ENCODE peak calls at places on chromosomes 2 and 18, in six cellular contexts. O, D, G, S, M and V are unnamed samples.
A peak's percentile ranks its signal among the peaks of the same experiment; 100 is the strongest.

GRCh38 chr2:166000401-166000800 is 46.8 kb upstream of the TTC21B start:
- DNase-seq in O (no peak), D (no peak), G (no peak), S (no peak), M (no peak), V (no peak)

GRCh38 chr2:216082805-216083204 is 1.1 kb downstream of the TMEM169 start:
- DNase-seq in O (no peak), D (no peak), G (no peak), S (no peak), M (no peak), V (no peak)

GRCh38 chr2:204669386-204669785 is 124.1 kb downstream of the PARD3B start:
- DNase-seq in O (no peak), D (no peak), G (no peak), S (no peak), M (no peak), V (no peak)

GRCh38 chr2:163155925-163156324 is 317.4 kb upstream of the KCNH7 start:
- DNase-seq in O (no peak), D (no peak), G (no peak), S (no peak), M (no peak), V (no peak)

GRCh38 chr2:180058993-180059392 is 51.9 kb upstream of the CWC22 start:
- DNase-seq in O (no peak), D (no peak), G (no peak), S (no peak), M (no peak), V (no peak)

GRCh38 chr2:235070063-235070706 is 118.4 kb downstream of the SH3BP4 start:
- DNase-seq in O (no peak), D (no peak), G (no peak), S (no peak), M (no peak), V (no peak)

GRCh38 chr2:71685073-71685848 is 231.9 kb downstream of the DYSF start:
- DNase-seq in O (no peak), D (peak; percentile 58), G (no peak), S (no peak), M (no peak), V (peak; percentile 37)

GRCh38 chr2:18251486-18251885 is 309.0 kb downstream of the RDH14 start:
- DNase-seq in O (no peak), D (no peak), G (no peak), S (no peak), M (no peak), V (no peak)

GRCh38 chr2:12928197-12928596 is 211.5 kb downstream of the TRIB2 start:
- DNase-seq in O (peak; percentile 81), D (no peak), G (no peak), S (no peak), M (no peak), V (no peak)

GRCh38 chr2:113278073-113278811 is 479 bp downstream of the PAX8 start:
- DNase-seq in O (no peak), D (no peak), G (no peak), S (no peak), M (no peak), V (no peak)

GRCh38 chr2:156602552-156602933 is 166.4 kb downstream of the GPD2 start:
- DNase-seq in O (no peak), D (no peak), G (no peak), S (no peak), M (no peak), V (no peak)

GRCh38 chr2:101897301-101897700 is 94.5 kb upstream of the IL1R2 start:
- DNase-seq in O (no peak), D (no peak), G (no peak), S (no peak), M (no peak), V (no peak)

GRCh38 chr18:21167641-21168372 is 56.2 kb upstream of the ROCK1 start:
- DNase-seq in O (no peak), D (no peak), G (no peak), S (no peak), M (no peak), V (no peak)

GRCh38 chr2:10048501-10049171 is 5.3 kb downstream of the KLF11 start:
- DNase-seq in O (peak; percentile 27), D (peak; percentile 72), G (no peak), S (no peak), M (peak; percentile 51), V (peak; percentile 72)

GRCh38 chr2:134461511-134461910 is 207.6 kb downstream of the MGAT5 start:
- DNase-seq in O (peak; percentile 4), D (no peak), G (no peak), S (no peak), M (no peak), V (no peak)

GRCh38 chr2:134425723-134426496 is 172.0 kb downstream of the MGAT5 start:
- DNase-seq in O (no peak), D (no peak), G (no peak), S (no peak), M (no peak), V (no peak)

GRCh38 chr2:96207073-96207777 is 1.4 kb downstream of the STARD7 start:
- DNase-seq in O (no peak), D (no peak), G (no peak), S (no peak), M (no peak), V (no peak)

GRCh38 chr18:79917351-79918088 is 33.9 kb downstream of the SLC66A2 start:
- DNase-seq in O (no peak), D (peak; percentile 68), G (no peak), S (peak; percentile 33), M (no peak), V (peak; percentile 61)

DNA sequence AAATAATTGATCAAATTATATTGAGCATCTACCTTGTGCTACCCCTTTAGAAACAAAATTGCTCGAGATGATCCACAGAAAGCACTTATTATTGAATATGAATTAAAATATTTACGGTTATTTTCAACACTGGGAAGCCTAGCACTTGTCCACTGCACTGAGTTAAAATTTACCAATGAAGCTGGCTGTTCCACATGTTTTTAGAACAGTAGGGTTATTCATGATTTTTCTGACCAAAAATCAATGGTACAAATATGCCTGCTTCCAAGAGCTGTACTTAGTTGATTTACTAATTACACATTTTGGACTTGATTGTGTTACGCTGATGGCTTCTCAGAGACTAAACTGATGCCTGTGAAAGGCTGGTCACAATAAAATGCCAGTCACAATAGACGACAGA is 39.4 kb downstream of the HDHD2 start:
- DNase-seq in O (no peak), D (no peak), G (no peak), S (no peak), M (no peak), V (no peak)
- H3K4me3 ChIP-seq in O (no peak overlapping the region), D (no peak overlapping the region), G (no peak overlapping the region), S (no peak overlapping the region), M (no peak overlapping the region), V (no peak overlapping the region)

GRCh38 chr2:44459754-44460153 is 98.0 kb downstream of the CAMKMT start:
- DNase-seq in O (no peak), D (no peak), G (no peak), S (no peak), M (no peak), V (no peak)
- H3K4me3 ChIP-seq in O (no peak overlapping the region), D (no peak overlapping the region), G (no peak overlapping the region), S (no peak overlapping the region), M (no peak overlapping the region), V (no peak overlapping the region)

DNA sequence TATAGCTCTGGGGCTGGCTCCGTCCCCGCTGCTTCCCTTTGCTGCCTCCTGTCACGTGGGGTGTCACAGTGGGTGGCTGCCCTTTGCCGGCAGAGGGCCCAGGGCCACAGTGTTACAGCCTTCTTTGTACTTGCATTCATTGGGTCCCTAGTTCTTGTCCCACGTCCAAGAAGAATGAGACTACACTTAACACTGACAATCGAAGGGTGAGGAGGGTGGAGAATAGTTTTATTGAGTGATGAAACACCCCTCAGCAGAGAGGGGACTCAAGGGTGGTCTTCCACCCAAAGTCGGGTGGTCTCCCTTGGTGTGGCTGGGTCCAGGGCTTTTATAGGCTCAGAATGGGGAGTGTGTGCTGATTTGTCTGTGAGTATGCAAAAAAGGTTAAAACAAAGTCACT is 1.9 kb downstream of the ATG4B start:
- DNase-seq in O (no peak), D (no peak), G (no peak), S (no peak), M (no peak), V (no peak)
- H3K4me3 ChIP-seq in O (no peak overlapping the region), D (no peak overlapping the region), G (no peak overlapping the region), S (no peak overlapping the region), M (peak overlapping the region; percentile 91), V (no peak overlapping the region)

GRCh38 chr2:69914235-69915049 is 467 bp upstream of the MXD1 start:
- DNase-seq in O (peak; percentile 100), D (peak; percentile 100), G (peak; percentile 100), S (peak; percentile 100), M (peak; percentile 100), V (peak; percentile 100)

GRCh38 chr2:69917854-69918253 is 2.9 kb downstream of the MXD1 start:
- DNase-seq in O (peak; percentile 74), D (no peak), G (no peak), S (no peak), M (no peak), V (no peak)

GRCh38 chr2:69918391-69918790 is 3.5 kb downstream of the MXD1 start:
- DNase-seq in O (no peak), D (no peak), G (no peak), S (no peak), M (no peak), V (no peak)

GRCh38 chr2:69915050-69915945 is at the start of gene MXD1:
- DNase-seq in O (no peak), D (peak; percentile 91), G (no peak), S (no peak), M (no peak), V (no peak)

GRCh38 chr2:69916151-69916550 is 1.2 kb downstream of the MXD1 start:
- DNase-seq in O (no peak), D (no peak), G (no peak), S (no peak), M (no peak), V (no peak)
- H3K4me3 ChIP-seq in O (peak overlapping the region; percentile 81), D (peak overlapping the region; percentile 73), G (peak overlapping the region; percentile 81), S (no peak overlapping the region), M (peak overlapping the region; percentile 62), V (peak overlapping the region; percentile 66)

DNA sequence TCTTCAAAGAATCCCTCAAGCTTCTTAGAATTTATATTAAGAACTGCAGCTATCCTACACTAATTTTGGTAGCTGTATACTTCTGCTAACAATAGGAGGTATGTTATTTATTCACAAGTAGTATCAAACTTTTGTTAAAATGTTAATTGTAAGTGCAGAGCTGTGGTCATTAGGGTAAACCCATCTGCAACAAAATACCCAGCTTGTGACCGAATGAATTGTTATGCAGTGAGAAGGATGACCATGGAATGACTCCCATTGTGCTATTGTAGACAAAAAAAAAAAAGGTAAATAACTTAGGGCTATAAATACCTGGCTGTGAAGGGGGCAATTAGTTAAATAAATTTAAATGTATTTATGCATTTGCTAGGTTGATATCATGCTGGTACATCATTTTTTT is 186.1 kb downstream of the ADCYAP1 start:
- DNase-seq in O (no peak), D (no peak), G (no peak), S (no peak), M (no peak), V (no peak)
- H3K4me3 ChIP-seq in O (no peak overlapping the region), D (no peak overlapping the region), G (no peak overlapping the region), S (no peak overlapping the region), M (no peak overlapping the region), V (no peak overlapping the region)

GRCh38 chr2:105076121-105076520 is 38.3 kb downstream of the MRPS9 start:
- DNase-seq in O (no peak), D (no peak), G (no peak), S (no peak), M (no peak), V (no peak)
- H3K4me3 ChIP-seq in O (no peak overlapping the region), D (no peak overlapping the region), G (no peak overlapping the region), S (no peak overlapping the region), M (no peak overlapping the region), V (no peak overlapping the region)

GRCh38 chr2:150403457-150403856 is 84.0 kb downstream of the RND3 start:
- DNase-seq in O (no peak), D (no peak), G (no peak), S (no peak), M (no peak), V (no peak)
- H3K4me3 ChIP-seq in O (no peak overlapping the region), D (peak overlapping the region; percentile 3), G (peak overlapping the region; percentile 28), S (no peak overlapping the region), M (no peak overlapping the region), V (peak overlapping the region; percentile 46)